ENCODE peak calls at places on chromosomes 2 and 18, in four cellular contexts. A is HepG2, J is GM12878, T is NT2/D1. H is an unnamed sample.

GRCh38 chr18:3498705-3499451 is 48.9 kb downstream of the TGIF1 start:
- DNase-seq in T (peak; percentile 43), A (no peak), J (no peak), H (no peak)

GRCh38 chr2:68767031-68767961 is 32.7 kb downstream of the ARHGAP25 start:
- DNase-seq in A (no peak), J (no peak), T (no peak), H (no peak)

GRCh38 chr2:226693521-226693920 is 106.1 kb downstream of the IRS1 start:
- DNase-seq in T (no peak), A (no peak), J (no peak), H (no peak)

GRCh38 chr2:88807237-88807962 is 115.9 kb downstream of the RPIA start:
- DNase-seq in J (no peak), A (no peak), T (no peak), H (no peak)

GRCh38 chr18:8367217-8367988 is 241.8 kb upstream of the RAB12 start:
- DNase-seq in A (no peak), T (peak; percentile 59), J (no peak), H (peak; percentile 46)

GRCh38 chr18:48222118-48222517 is 187.1 kb downstream of the ZBTB7C start:
- DNase-seq in J (peak; percentile 2), T (no peak), A (peak; percentile 10), H (no peak)

GRCh38 chr18:53941601-53942335 is 282.7 kb downstream of the MBD2 start:
- DNase-seq in A (no peak), T (no peak), J (no peak), H (no peak)

GRCh38 chr18:37537868-37538525 is 27.6 kb downstream of the CELF4 start:
- DNase-seq in T (no peak), J (no peak), A (peak; percentile 22), H (no peak)

GRCh38 chr2:15242936-15243461 is 318.1 kb downstream of the NBAS start:
- DNase-seq in J (no peak), T (no peak), A (no peak), H (no peak)

GRCh38 chr2:50512397-50512796 is 519.5 kb downstream of the NRXN1 start:
- DNase-seq in T (peak; percentile 16), A (no peak), J (no peak), H (no peak)

GRCh38 chr2:118853129-118853640 is 5.7 kb upstream of the EN1 start:
- DNase-seq in T (no peak), J (no peak), A (no peak), H (no peak)

GRCh38 chr2:118850901-118851268 is 3.4 kb upstream of the EN1 start:
- DNase-seq in J (no peak), A (no peak), T (no peak), H (no peak)

GRCh38 chr2:118852605-118853128 is 5.2 kb upstream of the EN1 start:
- DNase-seq in J (no peak), T (no peak), A (no peak), H (peak; percentile 62)

GRCh38 chr2:118850171-118850900 is 2.9 kb upstream of the EN1 start:
- DNase-seq in T (no peak), J (no peak), A (no peak), H (peak; percentile 52)

DNA sequence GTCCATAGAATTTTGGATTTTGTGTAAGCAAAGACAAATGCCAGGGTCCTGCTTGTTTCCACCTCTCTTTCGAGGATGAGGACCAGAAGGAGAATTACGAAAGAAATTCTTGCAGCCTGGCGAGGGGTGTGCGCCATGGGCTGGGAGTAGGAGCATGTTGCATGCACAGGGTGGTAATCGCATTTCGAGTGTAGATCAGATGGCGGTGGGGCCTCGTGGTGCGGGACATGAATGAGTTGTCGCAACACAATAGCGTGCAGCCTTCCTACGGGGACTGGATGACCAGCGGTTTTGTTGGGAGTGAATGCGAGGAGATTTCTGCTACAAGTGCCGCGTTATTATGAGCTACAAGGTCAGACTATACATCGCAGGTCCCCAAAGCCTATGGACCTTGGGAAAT is 4.2 kb upstream of the EN1 start:
- DNase-seq in A (no peak), T (no peak), J (no peak), H (no peak)
- TF ChIP-seq SUZ12 in A (no peak), T (peak; percentile 14), J (no peak), H (no peak)

DNA sequence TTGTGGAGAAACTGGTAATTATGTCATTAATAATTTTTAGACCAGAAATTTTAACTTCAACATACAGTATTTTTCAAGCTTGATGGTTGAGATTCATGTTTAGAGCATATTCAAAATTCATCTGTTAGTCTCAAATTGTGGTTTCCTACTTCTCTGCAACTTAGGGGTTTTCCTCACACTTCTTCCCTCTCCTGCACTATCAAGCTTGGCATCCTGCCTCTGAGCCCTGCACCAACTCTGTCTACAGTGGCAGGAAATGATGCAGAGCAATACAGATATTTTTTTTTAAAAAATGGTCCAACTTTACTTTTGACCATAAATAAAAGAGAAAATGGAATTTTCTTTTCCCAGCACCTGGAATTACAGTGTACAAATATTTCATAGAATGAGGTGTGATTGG is 247.3 kb downstream of the NUP35 start:
- DNase-seq in J (no peak), A (no peak), T (no peak), H (no peak)
- TF ChIP-seq YY1 in J (no peak), A (no peak), T (no peak), H (no peak)

DNA sequence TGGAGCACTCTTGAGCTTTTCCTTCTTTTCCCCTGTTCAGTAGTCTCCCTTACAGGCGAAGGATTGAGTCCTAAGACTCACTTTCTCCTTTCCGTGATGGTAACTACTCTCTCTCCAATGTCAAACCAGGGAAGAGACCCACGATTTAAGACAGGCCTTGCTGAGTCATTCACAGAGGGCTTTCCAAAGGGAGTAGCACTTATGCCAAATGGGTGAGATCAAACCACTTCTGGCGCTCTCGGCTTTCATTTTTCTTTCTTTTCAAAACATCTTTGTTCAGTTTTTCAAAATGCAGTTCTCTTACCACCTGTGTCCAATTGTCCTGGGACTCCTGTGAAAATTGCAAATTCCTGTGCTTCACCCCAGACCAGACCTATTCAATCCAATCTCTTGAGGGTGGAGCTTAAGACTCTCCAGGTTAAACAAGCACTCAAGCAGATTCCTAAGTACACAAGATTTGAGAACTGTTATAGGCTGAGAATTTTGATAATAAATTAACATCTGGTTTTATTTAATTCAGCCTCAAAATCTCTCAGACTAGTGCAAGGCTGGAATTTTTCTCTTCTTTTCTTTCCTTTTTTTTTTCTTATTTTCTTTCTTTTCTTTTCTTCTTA is 14.4 kb upstream of the MRPL19 start:
- DNase-seq in A (no peak), T (no peak), J (no peak), H (no peak)
- TF ChIP-seq SUZ12 in A (no peak), T (no peak), J (no peak), H (no peak)

GRCh38 chr2:177165731-177166711 is 46.6 kb upstream of the HNRNPA3 start:
- DNase-seq in A (peak; percentile 91), J (peak; percentile 81), T (no peak), H (no peak)
- TF ChIP-seq YY1 in A (peak; percentile 9), J (no peak), T (no peak), H (no peak)